ENCODE peak calls at places on chromosomes 11 and 22, in ten cellular contexts. W is psoas muscle; X is MV-4-11; J is cardiac fibroblast; M is NCI-H1092 treated with DMSO at 0.1 percent for 48 hours; E is activated T-helper 1 cell treated with Interleukin-2 at 50 U/mL for 16 hours; S is stimulated activated CD8-positive, alpha-beta memory T cell treated with anti-CD3 and anti-CD28 coated beads, Interleukin-15, amount 100 ng/mL, for 24 hours; K is lung microvascular endothelial cell; O is AG04450; P is skeletal muscle cell. Q is an unnamed sample.

GRCh38 chr11:809287-810039 is at the start of gene RPLP2:
- DNase-seq in W (peak; percentile 99), X (peak; percentile 97), J (peak; percentile 98), M (peak; percentile 97), E (peak; percentile 96), S (peak; percentile 98), K (peak; percentile 98), O (peak; percentile 89), P (peak; percentile 87), Q (peak; percentile 99)

GRCh38 chr22:24156915-24157782 is 24.1 kb upstream of the SUSD2 start:
- DNase-seq in W (peak; percentile 88), X (peak; percentile 86), J (peak; percentile 75), M (peak; percentile 90), E (peak; percentile 84), S (peak; percentile 47), K (peak; percentile 79), O (no peak), P (no peak), Q (peak; percentile 93)

GRCh38 chr11:48170176-48170839 is 46.3 kb upstream of the OR4B1 start:
- DNase-seq in W (no peak), X (no peak), J (peak; percentile 64), M (no peak), E (no peak), S (no peak), K (peak; percentile 63), O (no peak), P (no peak), Q (no peak)

GRCh38 chr11:113721462-113722066 is 15.5 kb upstream of the TMPRSS5 start:
- DNase-seq in W (no peak), X (no peak), J (no peak), M (no peak), E (no peak), S (no peak), K (no peak), O (no peak), P (peak; percentile 8), Q (no peak)

GRCh38 chr22:50701428-50702154 is 29.0 kb downstream of the SHANK3 start:
- DNase-seq in W (peak; percentile 4), X (no peak), J (no peak), M (no peak), E (no peak), S (no peak), K (no peak), O (no peak), P (no peak), Q (no peak)

GRCh38 chr11:104120493-104121200 is 43.3 kb downstream of the PDGFD start:
- DNase-seq in W (no peak), X (no peak), J (no peak), M (no peak), E (no peak), S (no peak), K (peak; percentile 1), O (no peak), P (no peak), Q (no peak)

GRCh38 chr22:24871611-24872205 is 65.7 kb downstream of the SGSM1 start:
- DNase-seq in W (no peak), X (peak; percentile 97), J (no peak), M (no peak), E (no peak), S (no peak), K (no peak), O (no peak), P (no peak), Q (no peak)

GRCh38 chr11:129223701-129224149 is 31.6 kb upstream of the ARHGAP32 start:
- DNase-seq in W (no peak), X (no peak), J (peak; percentile 85), M (no peak), E (no peak), S (no peak), K (no peak), O (no peak), P (peak; percentile 33), Q (no peak)

GRCh38 chr11:109184376-109184775 is 237.6 kb upstream of the C11orf87 start:
- DNase-seq in W (no peak), X (no peak), J (no peak), M (no peak), E (no peak), S (no peak), K (no peak), O (no peak), P (no peak), Q (no peak)

GRCh38 chr11:95788921-95789505 is 569 bp downstream of the FAM76B start:
- DNase-seq in W (no peak), X (no peak), J (peak; percentile 48), M (peak; percentile 59), E (peak; percentile 6), S (no peak), K (peak; percentile 56), O (no peak), P (no peak), Q (peak; percentile 14)

GRCh38 chr11:87007938-87008337 is 29.8 kb upstream of the TMEM135 start:
- DNase-seq in W (no peak), X (no peak), J (peak; percentile 30), M (no peak), E (no peak), S (no peak), K (no peak), O (no peak), P (no peak), Q (no peak)

GRCh38 chr22:25354456-25354855 is 135.0 kb downstream of the CRYBB2 start:
- DNase-seq in W (no peak), X (no peak), J (no peak), M (no peak), E (no peak), S (no peak), K (no peak), O (no peak), P (no peak), Q (no peak)

GRCh38 chr11:3135491-3136440 is 29.3 kb downstream of the OSBPL5 start:
- DNase-seq in W (peak; percentile 65), X (peak; percentile 84), J (no peak), M (no peak), E (no peak), S (no peak), K (no peak), O (no peak), P (no peak), Q (no peak)

GRCh38 chr11:20226936-20227335 is 66.7 kb upstream of the DBX1 start:
- DNase-seq in W (no peak), X (no peak), J (peak; percentile 32), M (no peak), E (no peak), S (no peak), K (no peak), O (no peak), P (no peak), Q (no peak)

GRCh38 chr22:36419177-36419911 is 31.6 kb upstream of the MYH9 start:
- DNase-seq in W (no peak), X (peak; percentile 67), J (peak; percentile 59), M (no peak), E (no peak), S (no peak), K (peak; percentile 36), O (peak; percentile 91), P (no peak), Q (no peak)